ENCODE peak calls at places on chromosomes 4 and X, in five cellular contexts. J is IMR-90, U is MM.1S, P is mammary epithelial cell, D is astrocyte. O is an unnamed sample. For H4K20me1 and H3K9me3, the result is how much of the 10 kb centered on the place peaks cover.

GRCh38 chr4:2662598-2662997 is 93.5 kb downstream of the TNIP2 start:
- DNase-seq in J (peak), P (peak), D (peak), U (no peak), O (no peak)

GRCh38 chrX:13253223-13253622 is 66.6 kb downstream of the ATXN3L start:
- DNase-seq in J (no peak), P (no peak), U (no peak), D (no peak), O (no peak)

GRCh38 chrX:13894888-13895564 is 78.1 kb upstream of the GPM6B start:
- DNase-seq in J (peak), U (no peak), D (no peak), P (no peak), O (no peak)

GRCh38 chr4:141810702-141811365 is 174.5 kb downstream of the IL15 start:
- DNase-seq in J (no peak), D (peak), P (no peak), U (no peak), O (no peak)

GRCh38 chr4:39259571-39260330 is 77.4 kb downstream of the WDR19 start:
- DNase-seq in D (peak), J (peak), U (no peak), P (no peak), O (no peak)

GRCh38 chrX:97168646-97169045 is 284.9 kb downstream of the RPA4 start:
- DNase-seq in J (no peak), P (no peak), D (no peak), U (no peak), O (peak)

GRCh38 chr4:78336093-78336943 is 215.3 kb upstream of the ANXA3 start:
- DNase-seq in U (no peak), J (peak), P (peak), D (peak), O (no peak)

GRCh38 chr4:16120720-16121119 is 36.9 kb upstream of the PROM1 start:
- DNase-seq in P (no peak), U (peak), J (peak), D (no peak), O (peak)

GRCh38 chr4:89108068-89108467 is 3.3 kb upstream of the TIGD2 start:
- DNase-seq in J (no peak), D (no peak), U (no peak), P (no peak), O (peak)

GRCh38 chrX:1386338-1387127 is 5.4 kb downstream of the SLC25A6 start:
- DNase-seq in D (no peak), U (no peak), J (no peak), P (no peak), O (peak)
- H4K20me1 ChIP-seq in D (half or more), U (under half), J (half or more), P (under half), O (half or more)

GRCh38 chr4:175166020-175166419 is 247.9 kb downstream of the ADAM29 start:
- DNase-seq in U (no peak), P (no peak), D (no peak), J (no peak), O (no peak)
- H3K9me3 ChIP-seq in U (under half), P (under half), D (under half), J (under half), O (under half)

GRCh38 chrX:153741446-153741845 is 16.8 kb downstream of the ABCD1 start:
- DNase-seq in J (no peak), D (no peak), U (no peak), P (no peak), O (no peak)

GRCh38 chrX:153740631-153741222 is 16.1 kb downstream of the ABCD1 start:
- DNase-seq in J (no peak), U (no peak), D (no peak), P (no peak), O (no peak)

GRCh38 chrX:153746359-153746758 is 17.7 kb upstream of the PLXNB3 start:
- DNase-seq in P (no peak), D (no peak), J (no peak), U (no peak), O (no peak)

GRCh38 chrX:153739754-153740486 is 15.3 kb downstream of the ABCD1 start:
- DNase-seq in J (no peak), D (no peak), U (no peak), P (peak), O (peak)

DNA sequence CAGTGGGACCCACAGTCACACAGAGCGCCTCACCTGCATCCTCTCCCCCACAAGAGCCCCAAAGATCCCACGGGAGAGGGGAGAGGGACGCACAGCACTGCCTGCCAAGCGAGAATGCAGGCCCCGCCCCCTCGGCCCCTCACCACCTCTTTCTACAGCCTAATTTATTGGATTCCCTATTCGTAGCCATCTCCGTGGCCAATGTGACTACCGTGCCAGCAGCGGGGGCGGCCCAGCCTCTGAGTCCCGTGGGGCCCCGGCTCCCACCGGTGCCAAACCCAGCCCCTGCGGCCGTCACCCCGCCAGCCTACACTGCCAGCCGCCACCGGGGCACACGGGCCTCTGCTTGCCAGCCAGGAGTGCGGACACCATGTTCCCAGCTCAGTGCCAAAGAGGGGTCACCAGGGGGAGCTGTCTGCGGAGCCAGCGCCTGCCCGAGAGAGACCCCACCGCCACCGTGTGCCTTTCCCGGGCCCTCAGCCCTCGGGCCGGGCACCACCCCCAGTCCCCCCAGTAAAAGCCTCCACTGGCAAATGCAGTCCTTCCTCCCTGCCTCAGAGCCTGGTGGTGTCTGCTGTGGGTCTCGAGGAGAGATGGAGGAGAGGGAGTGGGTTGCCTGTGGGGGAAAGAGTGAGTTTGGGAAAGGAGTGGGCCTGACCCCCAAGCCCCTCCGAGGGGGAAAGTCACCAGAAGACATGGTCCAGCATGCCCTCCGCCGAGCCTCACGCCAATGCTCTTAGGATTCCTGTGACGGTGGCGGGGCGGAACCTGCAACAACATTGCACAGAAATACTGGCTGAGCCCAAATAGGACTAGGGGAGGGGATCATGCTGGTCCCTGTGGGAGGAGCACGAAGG is 19.6 kb upstream of the PLXNB3 start:
- DNase-seq in P (no peak), U (no peak), D (no peak), J (no peak), O (no peak)
- H3K4me2 ChIP-seq in P (no peak), U (no peak), D (peak), J (no peak), O (no peak)

DNA sequence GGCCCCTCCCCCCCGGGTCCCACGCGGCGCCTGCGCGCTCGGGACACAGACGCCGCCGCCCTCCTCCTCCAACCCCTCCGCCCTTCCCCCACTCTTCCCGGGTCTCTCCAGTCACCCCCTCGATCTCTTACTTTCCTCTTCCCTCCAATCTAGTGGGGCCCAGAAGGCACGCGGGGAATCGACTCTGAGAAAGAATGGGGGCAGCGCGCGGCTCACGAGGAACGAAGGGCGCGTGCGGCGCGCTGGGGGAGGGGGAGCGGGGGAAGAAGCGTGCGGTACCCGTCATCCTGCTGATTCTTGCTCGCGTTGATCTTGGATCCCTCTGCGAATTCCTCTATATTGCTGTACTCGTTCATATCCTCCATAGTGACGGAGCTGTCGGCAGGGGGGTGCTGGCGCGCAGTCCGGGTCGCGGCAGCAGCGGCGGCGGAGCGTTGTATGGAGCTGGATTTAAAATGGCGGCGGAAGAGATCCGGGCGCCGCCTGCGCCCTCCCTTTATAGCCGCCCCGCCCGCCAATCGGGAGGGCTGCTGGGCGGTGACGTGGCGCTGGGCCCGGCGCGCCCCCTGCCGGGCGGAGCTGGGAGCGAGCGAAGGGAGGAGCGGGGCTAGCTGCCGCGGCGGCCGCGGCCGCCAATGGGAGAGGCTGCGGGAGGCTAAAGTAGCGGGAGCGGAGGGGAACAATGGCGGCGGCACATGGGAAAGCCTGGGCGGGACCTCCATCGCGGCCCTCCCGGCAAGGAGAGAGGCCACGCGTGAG is 1.1 kb downstream of the HNRNPDL start:
- DNase-seq in D (peak), U (peak), J (peak), P (peak), O (peak)
- H4K20me1 ChIP-seq in D (half or more), U (half or more), J (half or more), P (under half), O (half or more)

GRCh38 chrX:154599531-154599930 is 14.6 kb downstream of the CTAG1A start:
- DNase-seq in P (no peak), D (no peak), U (no peak), J (no peak), O (no peak)

GRCh38 chrX:154596290-154596929 is 11.5 kb downstream of the CTAG1A start:
- DNase-seq in J (peak), P (peak), D (peak), U (no peak), O (peak)

GRCh38 chrX:154597221-154597620 is 12.3 kb downstream of the CTAG1A start:
- DNase-seq in U (no peak), J (no peak), P (no peak), D (no peak), O (no peak)

GRCh38 chrX:154600962-154601374 is 16.0 kb downstream of the CTAG1A start:
- DNase-seq in U (no peak), D (peak), P (peak), J (no peak), O (no peak)

GRCh38 chrX:154598656-154599055 is 13.7 kb downstream of the CTAG1A start:
- DNase-seq in D (no peak), P (no peak), U (no peak), J (no peak), O (no peak)
- H3K9me3 ChIP-seq in D (under half), P (under half), U (under half), J (under half), O (under half)

O was measured in DND-41.